ENCODE peak calls at places on chromosome 5, in six cellular contexts. G is PC-3, W is GM23338, H is MM.1S, A is SK-N-SH, V is neural progenitor cell. X is an unnamed sample.

GRCh38 chr5:73615947-73616346 is 10.0 kb upstream of the ARHGEF28 start:
- DNase-seq in H (no peak), G (no peak), W (no peak), A (no peak), V (no peak), X (no peak)

GRCh38 chr5:175657593-175658271 is at the start of gene HRH2:
- DNase-seq in H (peak; percentile 81), W (peak; percentile 78), V (peak; percentile 56), A (peak; percentile 76), G (no peak), X (no peak)

GRCh38 chr5:35651002-35651756 is 33.5 kb downstream of the SPEF2 start:
- DNase-seq in G (peak; percentile 82), A (peak; percentile 24), H (peak; percentile 39), V (peak; percentile 55), W (peak; percentile 74), X (peak; percentile 67)

GRCh38 chr5:25669645-25670401 is 1025.0 kb upstream of the CDH10 start:
- DNase-seq in A (no peak), G (no peak), V (no peak), H (no peak), W (no peak), X (no peak)

GRCh38 chr5:124865603-124866354 is 119.3 kb upstream of the ZNF608 start:
- DNase-seq in W (no peak), G (no peak), V (no peak), H (no peak), A (no peak), X (no peak)

GRCh38 chr5:55446690-55447351 is 87.9 kb downstream of the PLPP1 start:
- DNase-seq in G (no peak), A (no peak), H (no peak), W (no peak), V (no peak), X (no peak)

GRCh38 chr5:100905259-100905914 is 2.3 kb upstream of the ST8SIA4 start:
- DNase-seq in G (no peak), V (no peak), A (no peak), H (peak; percentile 31), W (no peak), X (no peak)

GRCh38 chr5:157714036-157714435 is 17.2 kb upstream of the THG1L start:
- DNase-seq in A (no peak), V (no peak), H (no peak), G (no peak), W (no peak), X (no peak)

GRCh38 chr5:39503148-39503547 is 78.4 kb upstream of the DAB2 start:
- DNase-seq in A (no peak), H (no peak), V (no peak), W (no peak), G (no peak), X (peak; percentile 80)

GRCh38 chr5:23274156-23274555 is 233.3 kb upstream of the PRDM9 start:
- DNase-seq in A (no peak), H (no peak), G (no peak), V (no peak), W (no peak), X (no peak)
- TF ChIP-seq EZH2phosphoT487 in A (no peak), H (no peak), G (no peak), V (no peak), W (no peak), X (no peak)

GRCh38 chr5:145941096-145941676 is 4.8 kb downstream of the SH3RF2 start:
- DNase-seq in A (no peak), G (peak; percentile 15), W (no peak), V (no peak), H (no peak), X (peak; percentile 20)

GRCh38 chr5:145939532-145940065 is 3.2 kb downstream of the SH3RF2 start:
- DNase-seq in G (no peak), W (no peak), V (no peak), A (no peak), H (no peak), X (no peak)

GRCh38 chr5:145936401-145937131 is at the start of gene SH3RF2:
- DNase-seq in H (no peak), V (peak; percentile 92), W (peak; percentile 96), G (peak; percentile 75), A (no peak), X (peak; percentile 80)

GRCh38 chr5:145937432-145938250 is 1.3 kb downstream of the SH3RF2 start:
- DNase-seq in H (no peak), G (peak; percentile 82), W (peak; percentile 40), A (peak; percentile 45), V (no peak), X (peak; percentile 23)

DNA sequence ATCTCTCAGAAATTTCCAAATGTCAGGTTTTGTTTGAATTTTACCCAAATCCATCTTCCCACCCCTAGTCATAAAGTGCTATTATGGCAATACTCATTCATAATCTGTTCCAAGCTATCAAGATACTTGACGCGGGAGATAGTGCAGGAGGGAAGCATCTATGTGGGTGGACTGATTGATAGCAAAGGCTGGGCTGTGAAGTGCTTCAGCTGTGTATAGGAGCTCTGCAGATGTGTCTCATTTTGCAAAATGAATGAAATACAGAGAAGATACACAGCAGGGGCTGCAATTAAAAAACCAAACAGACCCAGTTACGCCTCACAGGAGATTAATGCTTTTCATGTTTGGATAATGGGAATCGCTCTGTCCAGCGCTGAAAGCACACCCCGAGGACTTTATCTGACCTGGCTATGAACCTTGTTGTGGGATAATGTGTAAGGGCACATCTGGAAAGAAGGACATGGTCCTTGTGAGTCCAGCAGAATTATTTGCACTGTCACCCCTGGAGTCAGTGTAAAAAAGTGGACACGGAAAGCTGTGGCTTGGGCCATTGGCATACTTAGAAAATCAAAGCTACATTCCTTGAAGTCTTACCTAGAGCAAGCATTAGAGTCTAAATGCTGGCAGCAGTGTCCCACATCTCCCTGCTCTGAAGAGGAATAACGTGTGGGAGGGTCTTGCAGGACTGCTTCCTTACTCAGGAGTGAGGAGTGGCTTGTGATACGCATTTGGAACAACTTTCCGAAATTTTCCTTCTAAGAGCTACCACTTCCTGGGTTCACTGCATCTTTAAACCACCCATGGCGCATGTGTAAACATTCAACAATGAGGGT is 2.5 kb downstream of the SH3RF2 start:
- DNase-seq in V (no peak), W (no peak), G (no peak), A (peak; percentile 62), H (no peak), X (no peak)
- H3F3A ChIP-seq in V (peaks cover 12% of the 10 kb centered on the region), W (no peaks in the 10 kb centered on the region), G (no peaks in the 10 kb centered on the region), A (peaks cover 16% of the 10 kb centered on the region), H (peaks cover 17% of the 10 kb centered on the region), X (peaks cover 9% of the 10 kb centered on the region)

GRCh38 chr5:127088226-127088625 is 14.9 kb upstream of the C5orf63 start:
- DNase-seq in H (no peak), V (no peak), G (peak; percentile 71), A (no peak), W (no peak), X (peak; percentile 97)

GRCh38 chr5:127089206-127089605 is 15.9 kb upstream of the C5orf63 start:
- DNase-seq in W (no peak), A (no peak), G (no peak), H (no peak), V (no peak), X (peak; percentile 9)

GRCh38 chr5:127085371-127085770 is 12.1 kb upstream of the C5orf63 start:
- DNase-seq in A (no peak), W (no peak), G (no peak), V (no peak), H (no peak), X (no peak)

GRCh38 chr5:127084656-127085055 is 11.4 kb upstream of the C5orf63 start:
- DNase-seq in G (no peak), H (no peak), A (no peak), V (no peak), W (no peak), X (no peak)

GRCh38 chr5:127086583-127086982 is 13.3 kb upstream of the C5orf63 start:
- DNase-seq in G (no peak), W (no peak), A (no peak), V (no peak), H (no peak), X (no peak)
- TF ChIP-seq EZH2phosphoT487 in G (no peak), W (no peak), A (no peak), V (no peak), H (no peak), X (no peak)

GRCh38 chr5:107571621-107572489 is 98.9 kb downstream of the EFNA5 start:
- DNase-seq in A (peak; percentile 75), V (peak; percentile 97), W (peak; percentile 97), G (peak; percentile 99), H (peak; percentile 86), X (peak; percentile 90)
- H3F3A ChIP-seq in A (no peaks in the 10 kb centered on the region), V (peaks cover 89% of the 10 kb centered on the region), W (no peaks in the 10 kb centered on the region), G (no peaks in the 10 kb centered on the region), H (peaks cover 11% of the 10 kb centered on the region), X (no peaks in the 10 kb centered on the region)

GRCh38 chr5:151925396-151925750 is 722 bp upstream of the GLRA1 start:
- DNase-seq in G (no peak), V (no peak), W (peak; percentile 31), H (no peak), A (peak; percentile 48), X (no peak)
- TF ChIP-seq EZH2phosphoT487 in G (no peak), V (no peak), W (no peak), H (no peak), A (no peak), X (no peak)

DNA sequence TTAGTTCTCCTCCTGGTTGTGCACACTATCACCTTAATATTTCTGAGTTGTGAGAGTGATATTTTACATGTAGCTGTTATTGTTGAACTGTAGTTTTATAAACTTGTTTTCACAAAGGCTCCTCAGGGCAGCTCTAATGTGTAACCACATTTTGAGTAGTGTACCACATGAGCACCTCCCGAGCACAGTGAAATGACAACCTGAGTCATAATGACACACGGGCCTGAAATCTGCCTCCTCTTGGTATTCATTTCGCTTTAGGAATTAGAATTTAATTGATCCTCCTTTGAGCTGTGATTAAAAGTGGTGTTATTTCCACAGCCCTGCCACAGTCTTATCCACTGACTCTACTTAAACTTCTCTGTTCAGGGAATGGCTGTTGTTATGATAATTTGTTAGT is 7.9 kb downstream of the MTRR start:
- DNase-seq in H (no peak), G (peak; percentile 89), A (no peak), V (no peak), W (no peak), X (peak; percentile 91)
- H3F3A ChIP-seq in H (peaks cover 22% of the 10 kb centered on the region), G (peaks cover 5% of the 10 kb centered on the region), A (no peaks in the 10 kb centered on the region), V (no peaks in the 10 kb centered on the region), W (no peaks in the 10 kb centered on the region), X (peaks cover 35% of the 10 kb centered on the region)

GRCh38 chr5:15575566-15576195 is 75.7 kb downstream of the FBXL7 start:
- DNase-seq in H (no peak), G (no peak), V (no peak), W (no peak), A (no peak), X (peak; percentile 36)

GRCh38 chr5:15574121-15574520 is 74.1 kb downstream of the FBXL7 start:
- DNase-seq in W (no peak), V (no peak), G (no peak), A (no peak), H (no peak), X (no peak)

GRCh38 chr5:15574806-15575205 is 74.8 kb downstream of the FBXL7 start:
- DNase-seq in A (no peak), W (no peak), G (no peak), V (no peak), H (no peak), X (peak; percentile 35)

GRCh38 chr5:15571618-15572017 is 71.6 kb downstream of the FBXL7 start:
- DNase-seq in W (no peak), A (no peak), G (no peak), V (no peak), H (no peak), X (no peak)

DNA sequence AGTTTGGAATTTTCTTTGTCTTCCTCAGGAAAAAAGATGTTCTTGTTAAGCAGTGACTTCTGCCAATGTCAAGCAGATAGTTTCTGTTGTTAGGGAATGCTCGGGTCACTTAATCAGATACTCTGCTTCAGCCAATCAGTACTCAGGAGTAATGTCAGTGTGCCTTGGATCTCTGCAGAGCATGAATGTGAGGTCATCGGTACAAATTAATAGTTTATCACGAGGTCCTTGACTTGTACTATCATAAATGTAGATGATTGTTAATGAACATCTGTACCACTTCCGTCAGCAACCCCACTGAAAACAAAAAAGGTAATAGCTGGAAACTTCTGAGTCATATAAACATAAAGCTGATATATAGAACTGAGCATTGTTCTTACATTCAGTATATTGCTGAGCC is 73.6 kb downstream of the FBXL7 start:
- DNase-seq in H (no peak), G (no peak), A (no peak), W (no peak), V (no peak), X (no peak)
- TF ChIP-seq EZH2phosphoT487 in H (no peak), G (no peak), A (no peak), W (no peak), V (no peak), X (no peak)